ENCODE peak calls at places on chromosomes 13 and 19, in eight cellular contexts. Q is stimulated activated CD4-positive, alpha-beta T cell treated with anti-CD3 and anti-CD28 coated beads, TNF-alpha, amount 100 ng/mL, for 4 hours; N is stimulated activated CD8-positive, alpha-beta memory T cell treated with anti-CD3 and anti-CD28 coated beads, Interleukin-15, amount 100 ng/mL, for 1 hour; T is small intestine; X is left lung; E is activated CD4-positive, alpha-beta T cell treated with anti-CD3 and anti-CD28 coated beads, Interleukin-2, amount 10 ng/mL, durations not matched to agents 7 days and 5 days; V is AG04450; F is NCI-H2081. I is an unnamed sample.

GRCh38 chr13:36758345-36758744 is 60.7 kb upstream of the RFXAP start:
- DNase-seq in Q (no peak), N (no peak), T (peak), X (no peak), E (no peak), V (no peak), F (no peak), I (no peak)

GRCh38 chr13:113489549-113490495 is 689 bp downstream of the DCUN1D2 start:
- DNase-seq in Q (no peak), N (no peak), T (peak), X (no peak), E (peak), V (no peak), F (no peak), I (peak)

GRCh38 chr19:36986601-36987000 is 70.5 kb downstream of the ZNF568 start:
- DNase-seq in Q (no peak), N (no peak), T (no peak), X (no peak), E (no peak), V (no peak), F (peak), I (no peak)

GRCh38 chr19:34366670-34367423 is 1.9 kb downstream of the GPI start:
- DNase-seq in Q (no peak), N (no peak), T (peak), X (no peak), E (no peak), V (peak), F (no peak), I (peak)

GRCh38 chr13:44068737-44069136 is 189.0 kb downstream of the LACC1 start:
- DNase-seq in Q (no peak), N (no peak), T (no peak), X (no peak), E (no peak), V (peak), F (no peak), I (peak)

GRCh38 chr19:20999731-21000352 is 20.6 kb upstream of the ZNF430 start:
- DNase-seq in Q (peak), N (peak), T (peak), X (peak), E (peak), V (peak), F (no peak), I (peak)

GRCh38 chr19:33460221-33460908 is 61.2 kb downstream of the PEPD start:
- DNase-seq in Q (no peak), N (no peak), T (no peak), X (peak), E (no peak), V (no peak), F (no peak), I (no peak)

GRCh38 chr19:41895745-41896580 is 13.0 kb downstream of the ARHGEF1 start:
- DNase-seq in Q (no peak), N (no peak), T (no peak), X (no peak), E (no peak), V (no peak), F (no peak), I (peak)

GRCh38 chr13:77184455-77184854 is 142.4 kb downstream of the MYCBP2 start:
- DNase-seq in Q (no peak), N (no peak), T (no peak), X (no peak), E (no peak), V (no peak), F (no peak), I (no peak)

GRCh38 chr19:49555600-49556411 is 24.6 kb downstream of the NOSIP start:
- DNase-seq in Q (no peak), N (peak), T (peak), X (peak), E (peak), V (no peak), F (no peak), I (peak)

GRCh38 chr13:30963794-30964193 is 31.3 kb downstream of the TEX26 start:
- DNase-seq in Q (no peak), N (no peak), T (peak), X (no peak), E (no peak), V (no peak), F (no peak), I (peak)

I was measured in choroid plexus epithelial cell.